ENCODE peak calls at places on chromosomes 11 and 22, in four cellular contexts. F is K562, O is WTC11, N is HepG2. Y is an unnamed sample.

GRCh38 chr11:120001161-120002135 is 136.5 kb downstream of the TRIM29 start:
- DNase-seq in F (no peak), O (no peak), N (no peak), Y (no peak)

GRCh38 chr11:123616505-123617198 is 37.8 kb downstream of the SCN3B start:
- DNase-seq in F (no peak), O (no peak), N (no peak), Y (no peak)

GRCh38 chr11:120958185-120958584 is 65.7 kb upstream of the TBCEL start:
- DNase-seq in F (no peak), O (no peak), N (no peak), Y (no peak)

GRCh38 chr22:46066691-46067090 is 83.6 kb upstream of the PPARA start:
- DNase-seq in F (no peak), O (no peak), N (no peak), Y (no peak)

GRCh38 chr11:2670541-2671100 is 29.2 kb downstream of the KCNQ1OT1 start:
- DNase-seq in F (no peak), O (no peak), N (no peak), Y (no peak)

GRCh38 chr11:118883368-118884071 is at the start of gene CXCR5:
- DNase-seq in F (no peak), O (no peak), N (no peak), Y (no peak)

GRCh38 chr11:134889832-134890231 is 477.8 kb upstream of the B3GAT1 start:
- DNase-seq in F (no peak), O (no peak), N (no peak), Y (no peak)

GRCh38 chr22:30435674-30436126 is 10.1 kb downstream of the MTFP1 start:
- DNase-seq in F (no peak), O (no peak), N (no peak), Y (no peak)

GRCh38 chr11:130651266-130651855 is 202.9 kb downstream of the ADAMTS15 start:
- DNase-seq in F (no peak), O (no peak), N (no peak), Y (no peak)

GRCh38 chr11:72234920-72235319 is 9.1 kb downstream of the PHOX2A start:
- DNase-seq in F (no peak), O (no peak), N (no peak), Y (no peak)

GRCh38 chr11:75773595-75774353 is 5.2 kb downstream of the DGAT2 start:
- DNase-seq in F (peak), O (no peak), N (no peak), Y (no peak)

GRCh38 chr22:29251265-29251664 is 16.5 kb downstream of the RHBDD3 start:
- DNase-seq in F (no peak), O (no peak), N (no peak), Y (no peak)
- TF ChIP-seq ELF4 in F (no peak), O (no peak), N (no peak), Y (no peak)

DNA sequence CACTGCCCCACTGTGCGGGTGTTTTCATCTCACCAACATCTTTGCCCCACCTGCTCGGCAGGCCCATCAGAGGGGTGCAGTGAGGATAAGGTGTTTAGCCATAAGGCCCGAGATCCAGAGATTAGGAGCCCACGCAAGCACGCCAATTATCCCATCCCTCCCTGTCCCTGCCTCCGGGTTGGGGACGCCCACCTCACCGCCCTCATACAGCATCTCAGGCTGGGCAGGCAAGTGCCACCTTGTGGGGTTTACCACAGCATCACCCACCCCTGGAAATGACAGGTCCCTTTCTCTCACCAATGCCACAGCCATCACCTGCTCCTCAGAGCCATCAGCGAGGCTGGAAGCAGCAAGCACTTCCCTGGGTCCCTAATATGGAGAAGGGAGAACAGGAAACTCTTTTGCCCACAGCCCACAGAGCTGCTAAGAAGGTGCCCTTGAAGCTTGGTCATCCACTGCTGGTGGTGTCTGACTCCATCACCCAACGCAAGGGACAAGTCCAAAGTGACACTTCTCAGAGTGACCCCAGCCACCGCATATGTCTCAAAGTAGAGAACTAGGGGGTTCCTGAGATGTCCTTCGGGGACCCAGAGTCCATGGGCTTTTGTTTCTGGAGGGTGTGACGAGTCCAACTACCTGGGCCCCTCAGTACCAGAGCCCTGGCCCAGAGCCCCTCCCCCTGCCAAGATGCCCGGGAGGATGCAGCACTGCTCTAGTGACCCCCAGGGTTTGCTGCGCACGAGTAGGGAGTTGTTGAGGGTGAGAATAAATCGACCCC is 15.8 kb downstream of the VPS37C start:
- DNase-seq in F (no peak), O (no peak), N (no peak), Y (no peak)
- TF ChIP-seq SP1 in F (no peak), O (no peak), N (no peak), Y (no peak)

GRCh38 chr11:1640076-1640946 is 10.7 kb downstream of the KRTAP5-5 start:
- DNase-seq in F (peak), O (peak), N (peak), Y (peak)
- TF ChIP-seq ELF4 in F (no peak), O (no peak), N (no peak), Y (no peak)

GRCh38 chr11:63931045-63931444 is 7.8 kb upstream of the NAA40 start:
- DNase-seq in F (no peak), O (no peak), N (no peak), Y (no peak)
- TF ChIP-seq SP1 in F (no peak), O (no peak), N (no peak), Y (no peak)